ENCODE peak calls at places on chromosomes 4 and X, in nine cellular contexts. O, R, M, F, L, V, Z, H and J are unnamed samples.

GRCh38 chrX:10006770-10007169 is 39.6 kb downstream of the CLDN34 start:
- DNase-seq in M (no peak), R (no peak), H (no peak), O (no peak), Z (no peak), F (no peak), V (no peak), L (no peak), J (no peak)

GRCh38 chr4:66048861-66049260 is 378.6 kb upstream of the EPHA5 start:
- DNase-seq in L (no peak), V (no peak), M (no peak), F (no peak), O (no peak), H (no peak), R (no peak), Z (no peak), J (no peak)

GRCh38 chrX:18288716-18289115 is 65.8 kb downstream of the SCML2 start:
- DNase-seq in F (no peak), R (no peak), O (no peak), Z (peak), L (no peak), M (no peak), H (no peak), V (no peak), J (no peak)

GRCh38 chr4:71683309-71683708 is 100.6 kb downstream of the GC start:
- DNase-seq in Z (no peak), H (no peak), F (no peak), V (no peak), R (no peak), L (no peak), O (no peak), M (no peak), J (no peak)

GRCh38 chrX:19195243-19195610 is 73.0 kb upstream of the ADGRG2 start:
- DNase-seq in Z (no peak), R (no peak), V (no peak), H (no peak), L (no peak), M (no peak), O (no peak), F (no peak), J (no peak)

GRCh38 chr4:177322156-177322685 is 12.5 kb downstream of the NEIL3 start:
- DNase-seq in R (no peak), Z (no peak), V (no peak), O (no peak), H (no peak), M (no peak), F (no peak), L (no peak), J (no peak)

GRCh38 chr4:122577808-122578781 is 42.8 kb downstream of the IL21 start:
- DNase-seq in F (no peak), M (no peak), R (no peak), Z (peak), L (peak), O (peak), V (no peak), H (peak), J (peak)

GRCh38 chrX:133254666-133255065 is 36.5 kb upstream of the TFDP3 start:
- DNase-seq in H (peak), M (no peak), O (no peak), V (no peak), F (no peak), Z (no peak), L (no peak), R (no peak), J (no peak)

GRCh38 chrX:72097081-72097480 is 34.6 kb downstream of the RTL5 start:
- DNase-seq in R (no peak), H (no peak), Z (no peak), V (no peak), O (no peak), M (no peak), F (no peak), L (no peak), J (no peak)

GRCh38 chrX:108122748-108123147 is 31.2 kb downstream of the ATG4A start:
- DNase-seq in V (no peak), R (no peak), Z (no peak), H (peak), F (no peak), M (no peak), O (no peak), L (no peak), J (no peak)

GRCh38 chrX:78517124-78517523 is 142.0 kb downstream of the RTL3 start:
- DNase-seq in V (peak), F (no peak), Z (no peak), L (no peak), M (no peak), H (peak), R (no peak), O (no peak), J (peak)

GRCh38 chrX:40647307-40648197 is at the start of gene CXorf38:
- DNase-seq in R (peak), H (peak), L (peak), V (peak), M (peak), Z (peak), O (peak), F (peak), J (peak)
- TF ChIP-seq CTCF in R (no peak), H (no peak), L (no peak), V (no peak), M (no peak), Z (no peak), O (no peak), F (no peak), J (peak)

DNA sequence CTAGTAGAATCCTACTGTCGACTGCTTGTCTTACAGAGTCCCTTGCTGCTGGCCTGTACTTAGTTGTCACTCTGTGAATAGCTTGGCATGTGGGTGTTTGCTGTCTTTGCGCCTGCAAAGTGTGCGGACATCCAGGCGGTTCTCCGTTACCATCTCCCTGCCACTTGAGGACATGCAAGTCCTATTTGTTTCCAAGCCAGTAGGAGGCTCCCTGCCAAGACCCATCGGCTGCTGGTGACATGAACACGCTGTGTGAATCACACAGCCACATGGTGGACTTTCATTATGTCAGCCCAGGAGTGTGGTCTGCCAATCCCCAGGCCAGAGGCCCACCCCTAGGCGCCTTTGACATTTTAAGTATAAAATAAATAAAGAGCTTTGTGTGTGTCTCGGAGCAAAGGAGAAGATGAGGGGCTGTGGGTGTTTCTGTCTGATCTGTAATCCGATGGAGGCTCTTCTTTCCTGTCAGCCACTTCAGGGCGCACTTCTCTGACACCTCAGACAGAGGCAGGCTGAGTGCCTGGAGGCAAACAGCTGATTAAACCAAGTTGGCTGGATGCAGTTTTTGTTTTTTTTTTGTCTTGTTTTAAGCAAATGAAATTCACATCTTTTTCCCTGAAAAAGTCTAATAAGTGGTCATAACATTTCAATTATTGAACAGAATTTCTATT is 51.5 kb downstream of the ALPK1 start:
- DNase-seq in V (no peak), F (no peak), O (peak), R (no peak), H (peak), Z (peak), M (no peak), L (peak), J (no peak)
- TF ChIP-seq CTCF in V (no peak), F (no peak), O (peak), R (no peak), H (peak), Z (no peak), M (no peak), L (no peak), J (no peak)

GRCh38 chr4:5808081-5808741 is 84.7 kb downstream of the CRMP1 start:
- DNase-seq in V (no peak), M (no peak), L (no peak), F (no peak), Z (no peak), O (no peak), R (peak), H (no peak), J (no peak)

GRCh38 chr4:5805270-5805669 is 87.6 kb downstream of the CRMP1 start:
- DNase-seq in V (no peak), F (no peak), Z (no peak), R (no peak), H (no peak), M (no peak), O (no peak), L (no peak), J (no peak)

GRCh38 chr4:5802565-5802964 is 90.3 kb downstream of the CRMP1 start:
- DNase-seq in F (no peak), M (no peak), H (no peak), O (no peak), Z (no peak), V (no peak), R (no peak), L (no peak), J (no peak)

GRCh38 chr4:5801696-5802095 is 90.7 kb downstream of the EVC start:
- DNase-seq in R (no peak), O (no peak), M (no peak), Z (no peak), F (no peak), H (no peak), L (no peak), V (no peak), J (no peak)

DNA sequence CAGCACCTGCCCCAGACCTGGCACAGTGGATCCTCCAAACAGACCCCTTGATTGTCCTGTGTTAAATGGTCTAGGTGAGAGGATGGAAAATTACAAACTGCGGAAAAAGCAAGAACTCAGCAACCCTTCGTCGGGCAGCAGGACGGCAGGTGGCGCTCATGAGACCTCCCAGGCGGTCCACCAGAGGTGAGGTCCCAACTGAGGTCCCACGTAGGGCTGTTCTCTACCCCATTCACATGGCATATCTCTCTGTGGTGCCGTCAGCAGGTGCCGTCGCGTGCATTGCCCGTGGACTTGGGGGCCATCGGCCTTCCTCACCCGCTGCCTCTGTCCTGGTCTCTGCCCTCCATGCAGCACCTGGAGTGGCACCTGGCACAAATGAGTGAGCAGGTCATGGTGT is 88.2 kb downstream of the CRMP1 start:
- DNase-seq in R (no peak), M (no peak), H (no peak), Z (no peak), O (no peak), V (no peak), L (no peak), F (no peak), J (no peak)
- TF ChIP-seq CTCF in R (no peak), M (no peak), H (no peak), Z (no peak), O (no peak), V (no peak), L (no peak), F (no peak), J (peak)

GRCh38 chrX:15203694-15204093 is 66.2 kb downstream of the ASB9 start:
- DNase-seq in R (no peak), F (no peak), L (no peak), H (no peak), Z (no peak), O (no peak), V (no peak), M (no peak), J (no peak)

GRCh38 chrX:15206306-15206705 is 63.6 kb downstream of the ASB9 start:
- DNase-seq in H (no peak), R (no peak), M (no peak), Z (no peak), O (no peak), V (no peak), F (no peak), L (no peak), J (no peak)

GRCh38 chrX:15207384-15207783 is 62.5 kb downstream of the ASB9 start:
- DNase-seq in R (no peak), V (no peak), Z (no peak), O (no peak), H (no peak), M (no peak), F (no peak), L (no peak), J (no peak)

GRCh38 chrX:15204130-15204751 is 65.6 kb downstream of the ASB9 start:
- DNase-seq in M (no peak), F (no peak), V (peak), Z (no peak), R (no peak), O (no peak), H (no peak), L (no peak), J (peak)

GRCh38 chrX:15207994-15208393 is 61.9 kb downstream of the ASB9 start:
- DNase-seq in Z (no peak), L (no peak), O (no peak), V (no peak), M (no peak), F (no peak), H (no peak), R (no peak), J (no peak)
- TF ChIP-seq CTCF in Z (no peak), L (no peak), O (no peak), V (no peak), M (no peak), F (no peak), H (no peak), R (no peak), J (no peak)